ENCODE peak calls at places on chromosomes 5 and 9, in seven cellular contexts. N, K, O, C, V, F and H are unnamed samples.
A peak's percentile ranks its signal among the peaks of the same experiment; 100 is the strongest.

GRCh38 chr5:14491015-14491414 is 90.6 kb upstream of the OTULINL start:
- DNase-seq in O (no peak), F (no peak), K (no peak), N (no peak), V (no peak), C (no peak), H (no peak)

GRCh38 chr9:81575976-81576375 is 113.4 kb downstream of the TLE1 start:
- DNase-seq in F (peak; percentile 37), C (no peak), K (no peak), O (no peak), N (no peak), V (no peak), H (no peak)

GRCh38 chr5:107860044-107860443 is 189.3 kb upstream of the EFNA5 start:
- DNase-seq in C (no peak), N (no peak), K (no peak), O (no peak), V (no peak), F (no peak), H (no peak)

GRCh38 chr5:156327306-156327705 is 342 bp downstream of the SGCD start:
- DNase-seq in V (no peak), C (no peak), O (no peak), N (no peak), K (no peak), F (no peak), H (no peak)

GRCh38 chr9:20507431-20507830 is 114.9 kb downstream of the MLLT3 start:
- DNase-seq in V (no peak), F (no peak), N (no peak), O (no peak), K (no peak), C (no peak), H (no peak)

GRCh38 chr5:75909223-75909622 is 174.0 kb upstream of the SV2C start:
- DNase-seq in N (no peak), V (no peak), K (no peak), O (no peak), C (no peak), F (no peak), H (no peak)

GRCh38 chr9:16243798-16244197 is 626.7 kb downstream of the BNC2 start:
- DNase-seq in C (no peak), K (no peak), O (no peak), N (no peak), V (no peak), F (no peak), H (no peak)

GRCh38 chr5:109053995-109054417 is 306.3 kb downstream of the FER start:
- DNase-seq in O (no peak), C (no peak), N (peak; percentile 56), K (no peak), V (no peak), F (peak; percentile 35), H (no peak)

GRCh38 chr9:91676042-91676441 is 252.4 kb upstream of the NFIL3 start:
- DNase-seq in K (no peak), N (no peak), V (no peak), F (no peak), O (no peak), C (no peak), H (no peak)

GRCh38 chr5:151534345-151534744 is 56.8 kb downstream of the FAT2 start:
- DNase-seq in N (no peak), F (no peak), V (no peak), C (no peak), K (no peak), O (no peak), H (no peak)

GRCh38 chr5:1915316-1915715 is 32.6 kb upstream of the IRX4 start:
- DNase-seq in F (no peak), C (no peak), V (no peak), K (no peak), N (no peak), O (no peak), H (no peak)

GRCh38 chr9:128920381-128921058 is at the start of gene PHYHD1:
- DNase-seq in O (no peak), F (peak; percentile 84), V (no peak), N (no peak), C (no peak), K (no peak), H (no peak)

GRCh38 chr5:166907314-166907713 is 1384.1 kb upstream of the WWC1 start:
- DNase-seq in V (no peak), F (no peak), K (no peak), C (no peak), O (no peak), N (peak; percentile 34), H (no peak)